ENCODE peak calls at places on chromosomes 1 and 21, in four cellular contexts. One of them, this sample, is unnamed.

GRCh38 chr1:150974580-150975478 is at the start of gene CERS2:
- DNase-seq in PC-3: peak; percentile 89
- DNase-seq in neural progenitor cell: peak; percentile 94
- DNase-seq in fibroblast of lung: peak; percentile 76
- DNase-seq in this sample: peak; percentile 94

GRCh38 chr1:32761253-32761877 is 55.8 kb downstream of the YARS1 start:
- DNase-seq in neural progenitor cell: no peak
- DNase-seq in fibroblast of lung: peak; percentile 89
- DNase-seq in PC-3: peak; percentile 95
- DNase-seq in this sample: peak; percentile 84

GRCh38 chr1:56216173-56216572 is 363.2 kb downstream of the PLPP3 start:
- DNase-seq in fibroblast of lung: peak; percentile 54
- DNase-seq in neural progenitor cell: no peak
- DNase-seq in PC-3: no peak
- DNase-seq in this sample: peak; percentile 84

GRCh38 chr21:45279446-45280177 is 8.1 kb downstream of the POFUT2 start:
- DNase-seq in fibroblast of lung: no peak
- DNase-seq in neural progenitor cell: no peak
- DNase-seq in PC-3: no peak
- DNase-seq in this sample: no peak

GRCh38 chr1:232873412-232873811 is 68.2 kb downstream of the MAP10 start:
- DNase-seq in PC-3: no peak
- DNase-seq in neural progenitor cell: no peak
- DNase-seq in fibroblast of lung: no peak
- DNase-seq in this sample: no peak

GRCh38 chr21:16419188-16419874 is 689.5 kb downstream of the USP25 start:
- DNase-seq in PC-3: no peak
- DNase-seq in neural progenitor cell: peak; percentile 3
- DNase-seq in fibroblast of lung: peak; percentile 98
- DNase-seq in this sample: peak; percentile 41

GRCh38 chr1:89908993-89909436 is 85.9 kb upstream of the ZNF326 start:
- DNase-seq in neural progenitor cell: no peak
- DNase-seq in fibroblast of lung: peak; percentile 69
- DNase-seq in PC-3: peak; percentile 63
- DNase-seq in this sample: peak; percentile 64

GRCh38 chr1:10960406-10960805 is 52.0 kb upstream of the TARDBP start:
- DNase-seq in fibroblast of lung: no peak
- DNase-seq in neural progenitor cell: no peak
- DNase-seq in PC-3: no peak
- DNase-seq in this sample: no peak

GRCh38 chr1:187551061-187551460 is 722.3 kb downstream of the PLA2G4A start:
- DNase-seq in fibroblast of lung: no peak
- DNase-seq in PC-3: no peak
- DNase-seq in neural progenitor cell: no peak
- DNase-seq in this sample: no peak

GRCh38 chr21:15741510-15741909 is 11.7 kb downstream of the USP25 start:
- DNase-seq in fibroblast of lung: peak; percentile 79
- DNase-seq in neural progenitor cell: no peak
- DNase-seq in PC-3: peak; percentile 64
- DNase-seq in this sample: peak; percentile 60

GRCh38 chr1:26163684-26164035 is 4.8 kb downstream of the FAM110D start:
- DNase-seq in neural progenitor cell: no peak
- DNase-seq in PC-3: no peak
- DNase-seq in fibroblast of lung: no peak
- DNase-seq in this sample: no peak

GRCh38 chr1:26162220-26162703 is 3.4 kb downstream of the FAM110D start:
- DNase-seq in fibroblast of lung: no peak
- DNase-seq in PC-3: peak; percentile 13
- DNase-seq in neural progenitor cell: no peak
- DNase-seq in this sample: no peak

GRCh38 chr1:26160527-26161407 is 1.9 kb downstream of the FAM110D start:
- DNase-seq in neural progenitor cell: no peak
- DNase-seq in PC-3: no peak
- DNase-seq in fibroblast of lung: no peak
- DNase-seq in this sample: no peak

GRCh38 chr1:26159113-26160039 is 497 bp downstream of the FAM110D start:
- DNase-seq in PC-3: no peak
- DNase-seq in fibroblast of lung: no peak
- DNase-seq in neural progenitor cell: no peak
- DNase-seq in this sample: no peak

DNA sequence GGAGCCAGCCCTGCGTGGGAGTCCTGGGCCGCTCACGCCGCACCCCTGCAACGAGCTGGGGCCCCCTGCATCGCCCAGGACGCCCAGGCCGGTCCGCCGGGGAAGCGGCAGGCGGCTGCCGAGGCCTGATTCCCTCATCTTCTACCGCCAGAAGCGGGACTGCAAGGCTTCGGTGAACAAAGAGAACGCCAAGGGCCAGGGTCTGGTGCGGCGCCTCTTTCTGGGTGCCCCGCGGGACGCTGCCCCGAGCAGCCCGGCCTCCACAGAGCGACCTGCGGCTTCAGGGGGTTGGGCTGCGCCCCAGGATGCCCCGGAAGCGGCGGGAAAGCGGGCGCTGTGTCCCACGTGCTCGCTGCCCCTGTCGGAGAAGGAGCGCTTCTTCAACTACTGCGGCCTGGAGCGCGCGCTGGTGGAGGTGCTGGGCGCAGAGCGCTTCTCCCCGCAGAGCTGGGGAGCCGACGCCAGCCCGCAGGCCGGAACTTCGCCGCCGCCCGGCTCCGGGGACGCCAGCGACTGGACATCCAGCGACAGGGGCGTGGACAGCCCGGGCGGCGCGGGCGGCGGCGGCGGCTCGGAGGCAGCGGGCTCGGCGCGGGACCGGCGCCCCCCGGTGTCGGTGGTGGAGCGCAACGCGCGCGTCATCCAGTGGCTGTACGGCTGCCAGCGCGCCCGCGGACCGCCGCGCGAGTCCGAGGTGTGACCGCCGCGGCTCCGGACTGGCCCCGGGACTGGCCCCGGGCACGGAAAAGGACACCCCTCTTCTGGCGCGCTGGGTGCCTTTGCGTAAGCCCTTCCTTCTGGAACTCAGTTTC is 2.7 kb downstream of the FAM110D start:
- DNase-seq in PC-3: peak; percentile 48
- DNase-seq in neural progenitor cell: peak; percentile 85
- DNase-seq in fibroblast of lung: peak; percentile 65
- DNase-seq in this sample: peak; percentile 75
- TF ChIP-seq EZH2 in PC-3: no peak
- TF ChIP-seq EZH2 in neural progenitor cell: peak; percentile 85
- TF ChIP-seq EZH2 in fibroblast of lung: no peak
- TF ChIP-seq EZH2 in this sample: no peak

GRCh38 chr1:43388021-43388575 is 1.5 kb downstream of the MED8 start:
- DNase-seq in neural progenitor cell: no peak
- DNase-seq in fibroblast of lung: peak; percentile 27
- DNase-seq in PC-3: peak; percentile 72
- DNase-seq in this sample: peak; percentile 82
- H3K9ac ChIP-seq in neural progenitor cell: no peak overlapping the region
- H3K9ac ChIP-seq in fibroblast of lung: no peak overlapping the region
- H3K9ac ChIP-seq in PC-3: no peak overlapping the region
- H3K9ac ChIP-seq in this sample: peak overlapping the region; percentile 98

GRCh38 chr1:152111515-152111968 is 3.7 kb downstream of the TCHH start:
- DNase-seq in neural progenitor cell: peak; percentile 48
- DNase-seq in fibroblast of lung: peak; percentile 63
- DNase-seq in PC-3: no peak
- DNase-seq in this sample: peak; percentile 63
- TF ChIP-seq EZH2 in neural progenitor cell: no peak
- TF ChIP-seq EZH2 in fibroblast of lung: no peak
- TF ChIP-seq EZH2 in PC-3: no peak
- TF ChIP-seq EZH2 in this sample: no peak

GRCh38 chr1:58391056-58391455 is 155.5 kb downstream of the OMA1 start:
- DNase-seq in neural progenitor cell: no peak
- DNase-seq in fibroblast of lung: no peak
- DNase-seq in PC-3: no peak
- DNase-seq in this sample: no peak
- H3K9ac ChIP-seq in neural progenitor cell: no peak overlapping the region
- H3K9ac ChIP-seq in fibroblast of lung: no peak overlapping the region
- H3K9ac ChIP-seq in PC-3: no peak overlapping the region
- H3K9ac ChIP-seq in this sample: no peak overlapping the region

GRCh38 chr1:152109998-152110294 is 5.3 kb downstream of the TCHH start:
- DNase-seq in PC-3: no peak
- DNase-seq in neural progenitor cell: no peak
- DNase-seq in fibroblast of lung: no peak
- DNase-seq in this sample: no peak

GRCh38 chr1:152109231-152109997 is 5.8 kb downstream of the TCHH start:
- DNase-seq in PC-3: peak; percentile 44
- DNase-seq in fibroblast of lung: no peak
- DNase-seq in neural progenitor cell: no peak
- DNase-seq in this sample: peak; percentile 49

GRCh38 chr1:152108899-152109222 is 6.4 kb downstream of the TCHH start:
- DNase-seq in fibroblast of lung: no peak
- DNase-seq in PC-3: no peak
- DNase-seq in neural progenitor cell: no peak
- DNase-seq in this sample: peak; percentile 29

GRCh38 chr1:152107289-152107983 is 7.8 kb downstream of the TCHH start:
- DNase-seq in fibroblast of lung: no peak
- DNase-seq in neural progenitor cell: no peak
- DNase-seq in PC-3: no peak
- DNase-seq in this sample: peak; percentile 62

GRCh38 chr1:152107984-152108898 is 7.0 kb downstream of the TCHH start:
- DNase-seq in fibroblast of lung: peak; percentile 55
- DNase-seq in neural progenitor cell: peak; percentile 4
- DNase-seq in PC-3: no peak
- DNase-seq in this sample: peak; percentile 77
- TF ChIP-seq EZH2 in fibroblast of lung: no peak
- TF ChIP-seq EZH2 in neural progenitor cell: peak; percentile 80
- TF ChIP-seq EZH2 in PC-3: no peak
- TF ChIP-seq EZH2 in this sample: peak; percentile 37

GRCh38 chr1:239061770-239062169 is 324.6 kb upstream of the CHRM3 start:
- DNase-seq in fibroblast of lung: no peak
- DNase-seq in PC-3: no peak
- DNase-seq in neural progenitor cell: no peak
- DNase-seq in this sample: no peak

GRCh38 chr1:239067480-239067879 is 318.9 kb upstream of the CHRM3 start:
- DNase-seq in neural progenitor cell: no peak
- DNase-seq in fibroblast of lung: no peak
- DNase-seq in PC-3: no peak
- DNase-seq in this sample: no peak

GRCh38 chr1:239067058-239067457 is 319.3 kb upstream of the CHRM3 start:
- DNase-seq in neural progenitor cell: no peak
- DNase-seq in fibroblast of lung: no peak
- DNase-seq in PC-3: no peak
- DNase-seq in this sample: no peak
- H3K9ac ChIP-seq in neural progenitor cell: no peak overlapping the region
- H3K9ac ChIP-seq in fibroblast of lung: no peak overlapping the region
- H3K9ac ChIP-seq in PC-3: no peak overlapping the region
- H3K9ac ChIP-seq in this sample: no peak overlapping the region

GRCh38 chr1:118990513-118991131 is 2.5 kb upstream of the TBX15 start:
- DNase-seq in PC-3: no peak
- DNase-seq in fibroblast of lung: no peak
- DNase-seq in neural progenitor cell: no peak
- DNase-seq in this sample: no peak

GRCh38 chr1:118989878-118990378 is 1.8 kb upstream of the TBX15 start:
- DNase-seq in fibroblast of lung: no peak
- DNase-seq in PC-3: no peak
- DNase-seq in neural progenitor cell: peak; percentile 56
- DNase-seq in this sample: peak; percentile 96

GRCh38 chr1:118987431-118988185 is 535 bp downstream of the TBX15 start:
- DNase-seq in neural progenitor cell: peak; percentile 82
- DNase-seq in fibroblast of lung: no peak
- DNase-seq in PC-3: no peak
- DNase-seq in this sample: peak; percentile 82

GRCh38 chr1:118988186-118989005 is at the start of gene TBX15:
- DNase-seq in PC-3: no peak
- DNase-seq in fibroblast of lung: no peak
- DNase-seq in neural progenitor cell: peak; percentile 74
- DNase-seq in this sample: peak; percentile 78

GRCh38 chr1:118989006-118989736 is 1.0 kb upstream of the TBX15 start:
- DNase-seq in neural progenitor cell: peak; percentile 73
- DNase-seq in PC-3: no peak
- DNase-seq in fibroblast of lung: no peak
- DNase-seq in this sample: peak; percentile 85
- TF ChIP-seq EZH2 in neural progenitor cell: peak; percentile 84
- TF ChIP-seq EZH2 in PC-3: no peak
- TF ChIP-seq EZH2 in fibroblast of lung: no peak
- TF ChIP-seq EZH2 in this sample: no peak

GRCh38 chr1:158687037-158687436 is 522 bp upstream of the SPTA1 start:
- DNase-seq in fibroblast of lung: no peak
- DNase-seq in neural progenitor cell: no peak
- DNase-seq in PC-3: no peak
- DNase-seq in this sample: no peak

GRCh38 chr1:158691907-158692306 is 5.4 kb upstream of the SPTA1 start:
- DNase-seq in PC-3: no peak
- DNase-seq in neural progenitor cell: no peak
- DNase-seq in fibroblast of lung: no peak
- DNase-seq in this sample: no peak

GRCh38 chr1:158689841-158690240 is 3.3 kb upstream of the SPTA1 start:
- DNase-seq in fibroblast of lung: no peak
- DNase-seq in neural progenitor cell: no peak
- DNase-seq in PC-3: no peak
- DNase-seq in this sample: no peak

GRCh38 chr1:158686430-158687009 is at the start of gene SPTA1:
- DNase-seq in neural progenitor cell: no peak
- DNase-seq in fibroblast of lung: no peak
- DNase-seq in PC-3: no peak
- DNase-seq in this sample: peak; percentile 28

DNA sequence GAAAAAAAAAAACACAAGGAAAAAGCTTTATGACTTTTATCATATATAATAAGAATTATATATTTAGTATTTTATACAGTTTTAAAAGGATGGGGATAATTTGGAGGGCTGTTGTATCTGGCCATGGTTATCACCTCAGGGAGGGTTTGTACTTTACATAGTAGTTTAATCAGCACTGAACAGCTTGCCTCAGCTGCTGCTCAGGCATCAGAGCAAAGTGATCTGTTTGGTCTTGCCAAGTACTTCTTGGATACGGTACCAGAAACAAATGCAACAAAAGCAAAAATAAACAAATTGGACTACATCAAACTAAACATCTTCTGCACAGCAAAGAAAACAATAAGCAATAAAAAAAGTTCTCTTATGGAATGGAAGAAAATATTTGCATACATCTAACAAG is 2.6 kb upstream of the SPTA1 start:
- DNase-seq in neural progenitor cell: no peak
- DNase-seq in PC-3: no peak
- DNase-seq in fibroblast of lung: no peak
- DNase-seq in this sample: no peak
- H3K9ac ChIP-seq in neural progenitor cell: no peak overlapping the region
- H3K9ac ChIP-seq in PC-3: no peak overlapping the region
- H3K9ac ChIP-seq in fibroblast of lung: no peak overlapping the region
- H3K9ac ChIP-seq in this sample: no peak overlapping the region